ENCODE peak calls at places on chromosomes 7 and 10, in five cellular contexts. T is H1, A is H9, U is neuronal stem cell, W is trophoblast cell. O is an unnamed sample.

GRCh38 chr10:132413226-132414205 is 16.5 kb downstream of the PWWP2B start:
- DNase-seq in T (no peak), A (no peak), U (no peak), W (no peak), O (no peak)

GRCh38 chr7:93461350-93461749 is 113.2 kb downstream of the CALCR start:
- DNase-seq in T (no peak), A (no peak), U (no peak), W (no peak), O (no peak)

GRCh38 chr10:22322663-22323160 is 1.8 kb downstream of the BMI1 start:
- DNase-seq in T (no peak), A (no peak), U (no peak), W (no peak), O (no peak)

GRCh38 chr10:126691456-126691855 is 21.0 kb upstream of the C10orf90 start:
- DNase-seq in T (no peak), A (no peak), U (no peak), W (peak), O (no peak)

GRCh38 chr7:116403265-116403664 is 96.3 kb upstream of the CAV2 start:
- DNase-seq in T (no peak), A (no peak), U (no peak), W (no peak), O (no peak)

GRCh38 chr7:70458195-70458695 is 673.7 kb upstream of the GALNT17 start:
- DNase-seq in T (no peak), A (no peak), U (no peak), W (no peak), O (no peak)

GRCh38 chr10:100020161-100020882 is 10.6 kb upstream of the DNMBP start:
- DNase-seq in T (no peak), A (no peak), U (no peak), W (no peak), O (no peak)

GRCh38 chr7:71486856-71487628 is 355.1 kb downstream of the GALNT17 start:
- DNase-seq in T (no peak), A (no peak), U (no peak), W (peak), O (peak)

GRCh38 chr10:62268399-62269076 is at the start of gene RTKN2:
- DNase-seq in T (peak), A (peak), U (peak), W (peak), O (peak)
- H3K18ac ChIP-seq in T (peak), A (peak), U (peak), W (peak), O (peak)

GRCh38 chr10:79438699-79439085 is 6.7 kb downstream of the ZCCHC24 start:
- DNase-seq in T (no peak), A (no peak), U (no peak), W (no peak), O (no peak)

GRCh38 chr10:79436850-79437103 is 8.6 kb downstream of the ZCCHC24 start:
- DNase-seq in T (no peak), A (no peak), U (no peak), W (no peak), O (no peak)

GRCh38 chr10:79436066-79436849 is 9.2 kb downstream of the ZCCHC24 start:
- DNase-seq in T (no peak), A (no peak), U (no peak), W (no peak), O (no peak)

GRCh38 chr10:79438021-79438698 is 7.3 kb downstream of the ZCCHC24 start:
- DNase-seq in T (no peak), A (no peak), U (no peak), W (no peak), O (no peak)

DNA sequence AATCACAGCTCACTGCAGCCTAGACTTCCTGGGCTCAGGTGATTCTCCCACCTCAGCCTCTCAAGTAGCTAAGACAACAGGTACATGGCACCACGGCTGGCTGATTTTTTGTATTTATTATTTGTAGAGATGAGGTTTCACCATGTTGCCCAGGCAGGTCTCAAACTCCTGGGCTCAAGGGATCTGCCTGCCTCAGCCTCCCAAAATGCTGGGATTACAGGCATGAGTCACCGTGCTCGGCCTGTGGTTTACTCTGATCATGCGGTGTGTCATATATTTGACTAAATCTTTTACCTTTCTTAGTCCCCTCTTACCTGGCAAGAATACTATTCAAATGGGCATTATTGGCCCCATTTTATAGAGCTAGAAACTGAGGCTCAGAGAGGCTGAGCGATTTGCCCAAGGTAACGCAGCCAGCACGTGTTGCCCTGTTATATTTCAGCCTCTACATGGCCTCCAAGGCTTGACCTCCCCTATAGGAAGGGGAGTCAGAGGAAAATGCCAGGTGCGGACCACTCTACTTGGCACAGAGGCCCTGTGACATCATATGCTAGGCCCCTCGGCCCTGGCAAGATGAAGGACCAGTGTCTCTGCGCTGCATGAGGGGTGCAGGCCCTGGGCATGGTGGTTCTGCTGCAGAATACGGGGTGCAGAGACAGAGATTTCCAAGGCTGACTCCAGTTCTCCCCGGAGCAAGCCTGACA is 8.2 kb downstream of the ZCCHC24 start:
- DNase-seq in T (no peak), A (no peak), U (no peak), W (no peak), O (no peak)
- H2BK12ac ChIP-seq in T (no peak), A (no peak), U (no peak), W (no peak), O (no peak)

GRCh38 chr7:100836812-100837098 is 9.4 kb upstream of the EPHB4 start:
- DNase-seq in T (no peak), A (no peak), U (no peak), W (no peak), O (no peak)
- H3K18ac ChIP-seq in T (peak), A (peak), U (peak), W (no peak), O (peak)

DNA sequence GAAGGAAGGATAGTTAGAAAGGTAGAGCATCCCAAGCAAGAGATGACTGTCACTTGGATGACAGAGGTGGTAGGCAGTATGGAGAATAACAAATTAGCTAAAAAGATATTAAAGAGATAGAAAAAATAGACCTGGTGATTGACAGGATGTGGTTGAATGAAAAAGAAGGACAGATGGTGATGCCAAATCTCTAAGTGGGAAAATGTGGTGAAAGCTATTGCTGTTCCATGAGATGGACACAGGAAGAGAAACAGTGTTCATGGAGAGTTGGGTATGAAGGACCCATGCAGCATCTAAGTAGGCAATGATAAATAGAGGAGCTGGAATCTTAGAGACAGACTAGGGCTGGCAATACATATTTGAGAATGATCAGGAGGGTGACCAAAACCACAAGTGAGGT is 30.7 kb downstream of the FAM13C start:
- DNase-seq in T (no peak), A (no peak), U (no peak), W (no peak), O (no peak)
- H2BK12ac ChIP-seq in T (no peak), A (no peak), U (no peak), W (no peak), O (no peak)

DNA sequence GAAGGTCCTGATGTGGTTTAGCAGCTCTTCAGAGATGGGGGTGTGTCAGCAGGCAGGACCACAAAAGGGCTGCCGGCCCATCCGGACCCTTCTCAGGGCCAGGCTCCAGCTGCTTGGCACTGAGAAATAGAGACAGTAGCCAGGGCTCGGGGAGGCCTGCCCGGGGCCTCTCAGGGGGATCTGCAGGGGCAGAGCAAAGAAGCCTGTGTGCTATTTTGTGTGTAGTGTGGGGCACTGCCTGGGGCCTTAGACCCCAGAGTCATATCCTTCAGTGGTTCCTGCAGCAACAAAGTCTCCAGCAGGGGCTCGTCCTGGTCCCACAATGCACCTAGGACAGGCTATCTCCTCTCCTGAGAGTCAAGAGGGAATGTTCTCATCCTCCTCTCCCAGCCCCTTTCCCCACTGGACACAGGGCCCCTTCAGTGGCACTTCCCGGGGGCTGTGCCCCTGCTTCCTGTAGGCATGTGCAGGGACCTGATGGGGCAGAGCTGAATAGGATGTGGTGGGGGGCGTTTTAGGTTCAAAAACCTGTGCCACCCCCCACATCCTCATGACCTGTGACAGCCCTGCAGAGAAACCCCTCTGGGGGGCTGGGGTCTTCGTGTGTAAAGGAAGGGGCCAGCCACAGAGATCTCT is 159.5 kb upstream of the RHEB start:
- DNase-seq in T (no peak), A (no peak), U (no peak), W (no peak), O (no peak)
- H3K18ac ChIP-seq in T (no peak), A (no peak), U (peak), W (no peak), O (peak)

GRCh38 chr7:45592230-45592991 is 18.2 kb downstream of the ADCY1 start:
- DNase-seq in T (peak), A (peak), U (no peak), W (no peak), O (no peak)

GRCh38 chr7:45589915-45590678 is 15.9 kb downstream of the ADCY1 start:
- DNase-seq in T (peak), A (peak), U (no peak), W (no peak), O (no peak)

GRCh38 chr7:45591101-45591906 is 17.1 kb downstream of the ADCY1 start:
- DNase-seq in T (peak), A (peak), U (no peak), W (no peak), O (no peak)

GRCh38 chr7:45589061-45589460 is 14.9 kb downstream of the ADCY1 start:
- DNase-seq in T (no peak), A (peak), U (no peak), W (no peak), O (no peak)

GRCh38 chr7:45590679-45591057 is 16.5 kb downstream of the ADCY1 start:
- DNase-seq in T (no peak), A (peak), U (no peak), W (no peak), O (no peak)
- H2BK12ac ChIP-seq in T (peak), A (no peak), U (no peak), W (no peak), O (no peak)

DNA sequence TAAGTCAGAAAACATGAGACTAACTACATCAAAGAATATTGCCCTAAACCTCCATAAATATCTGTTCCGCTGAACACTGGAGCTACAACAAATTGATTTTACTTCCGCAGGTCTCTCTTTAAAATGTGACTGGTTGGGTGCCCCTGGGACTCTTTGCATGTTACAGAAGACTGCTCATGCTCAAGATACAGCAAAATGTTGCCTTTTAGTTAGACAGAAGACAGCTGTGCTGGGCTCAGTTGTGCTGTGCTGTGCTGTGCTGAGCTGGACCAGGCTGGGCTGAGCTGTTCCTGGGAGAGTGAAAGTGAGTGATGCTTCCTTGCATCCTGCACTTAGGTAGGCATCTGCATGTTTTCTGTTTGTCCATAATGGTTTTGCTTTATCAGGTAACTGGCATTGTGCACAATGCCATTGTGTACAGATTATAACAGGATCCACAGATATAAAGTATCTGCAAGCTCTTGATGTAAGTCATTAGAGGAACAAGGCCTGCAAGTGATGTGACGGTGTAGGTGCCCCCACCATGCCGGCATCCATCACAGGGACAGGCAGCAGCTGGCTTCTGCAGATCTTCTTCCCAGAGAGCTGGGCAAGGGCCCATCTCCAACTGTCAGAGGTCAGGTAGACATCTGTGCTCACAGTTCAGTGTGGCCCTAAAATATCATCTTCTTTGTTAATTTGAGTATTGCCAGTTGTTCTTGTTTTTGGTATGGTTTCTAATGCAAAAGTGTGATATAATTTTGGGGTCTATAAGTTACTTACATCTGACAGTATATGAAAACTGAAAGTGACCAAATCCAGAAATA is 972.5 kb upstream of the CELF2 start:
- DNase-seq in T (no peak), A (no peak), U (no peak), W (no peak), O (no peak)
- H3K18ac ChIP-seq in T (no peak), A (no peak), U (no peak), W (no peak), O (no peak)

GRCh38 chr10:35244549-35244948 is 91.8 kb upstream of the CCNY start:
- DNase-seq in T (no peak), A (no peak), U (no peak), W (no peak), O (no peak)

GRCh38 chr10:35251373-35252100 is 84.8 kb upstream of the CCNY start:
- DNase-seq in T (no peak), A (no peak), U (no peak), W (no peak), O (no peak)

DNA sequence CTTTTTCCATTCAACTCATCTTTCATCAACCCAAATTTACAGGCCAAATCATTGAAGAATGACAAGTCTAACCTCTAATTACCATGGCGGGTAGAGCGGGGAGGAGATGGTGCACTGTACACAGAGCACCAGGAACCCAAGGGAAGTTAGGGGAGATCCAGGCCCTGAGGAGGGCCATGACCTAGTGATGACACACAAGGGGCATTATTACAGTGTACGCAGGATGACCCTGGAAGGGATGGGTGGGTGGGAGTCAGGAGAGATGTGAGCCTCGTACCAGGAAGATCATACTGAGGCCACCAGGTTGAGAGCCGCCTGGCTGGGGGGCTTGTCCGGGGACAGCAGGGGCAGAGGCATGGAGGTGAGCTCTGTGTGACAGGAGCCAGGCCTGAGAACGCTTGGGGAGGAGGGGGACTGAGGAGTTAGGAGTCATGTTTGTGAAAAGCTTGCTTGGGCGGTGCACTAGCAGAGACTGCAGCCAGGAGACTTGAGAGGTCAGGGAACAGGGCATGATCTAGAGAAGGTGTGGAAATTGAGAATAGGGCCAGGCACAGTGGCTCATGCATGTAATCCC is 89.5 kb upstream of the CCNY start:
- DNase-seq in T (no peak), A (no peak), U (no peak), W (no peak), O (no peak)
- H2BK12ac ChIP-seq in T (no peak), A (no peak), U (no peak), W (no peak), O (no peak)

O was measured in mesenchymal stem cell.